ENCODE peak calls at places on chromosomes 6 and 20, in six cellular contexts. One of them, this sample, is unnamed.

GRCh38 chr6:52405243-52405642 is 14.9 kb upstream of the EFHC1 start:
- DNase-seq in neural progenitor cell: no peak
- DNase-seq in testis: no peak
- DNase-seq in heart left ventricle: no peak
- DNase-seq in WTC11: no peak
- DNase-seq in nephron progenitor cell: no peak
- DNase-seq in this sample: no peak

GRCh38 chr6:131949615-131949908 is 1.6 kb downstream of the CCN2 start:
- DNase-seq in neural progenitor cell: no peak
- DNase-seq in testis: no peak
- DNase-seq in heart left ventricle: no peak
- DNase-seq in WTC11: no peak
- DNase-seq in nephron progenitor cell: no peak
- DNase-seq in this sample: no peak

GRCh38 chr6:35568967-35569606 is 56.4 kb upstream of the TULP1 start:
- DNase-seq in neural progenitor cell: peak; percentile 63
- DNase-seq in testis: peak; percentile 46
- DNase-seq in heart left ventricle: no peak
- DNase-seq in WTC11: peak; percentile 66
- DNase-seq in nephron progenitor cell: peak; percentile 21
- DNase-seq in this sample: peak; percentile 26

GRCh38 chr20:10250902-10251301 is 32.3 kb downstream of the SNAP25 start:
- DNase-seq in neural progenitor cell: no peak
- DNase-seq in testis: no peak
- DNase-seq in heart left ventricle: no peak
- DNase-seq in WTC11: no peak
- DNase-seq in nephron progenitor cell: no peak
- DNase-seq in this sample: no peak

GRCh38 chr6:26087284-26088115 is at the start of gene HFE:
- DNase-seq in neural progenitor cell: peak; percentile 50
- DNase-seq in testis: peak; percentile 71
- DNase-seq in heart left ventricle: peak; percentile 57
- DNase-seq in WTC11: peak; percentile 66
- DNase-seq in nephron progenitor cell: peak; percentile 44
- DNase-seq in this sample: peak; percentile 21

GRCh38 chr6:88725111-88725711 is 238.2 kb downstream of the RNGTT start:
- DNase-seq in neural progenitor cell: peak; percentile 77
- DNase-seq in testis: peak; percentile 42
- DNase-seq in heart left ventricle: peak; percentile 9
- DNase-seq in WTC11: peak; percentile 77
- DNase-seq in nephron progenitor cell: peak; percentile 65
- DNase-seq in this sample: peak; percentile 55

GRCh38 chr20:63967330-63968135 is 2.2 kb downstream of the ZNF512B start:
- DNase-seq in neural progenitor cell: no peak
- DNase-seq in testis: no peak
- DNase-seq in heart left ventricle: peak; percentile 16
- DNase-seq in WTC11: no peak
- DNase-seq in nephron progenitor cell: peak; percentile 2
- DNase-seq in this sample: no peak

GRCh38 chr20:19883501-19883900 is 125.4 kb downstream of the RIN2 start:
- DNase-seq in neural progenitor cell: no peak
- DNase-seq in testis: no peak
- DNase-seq in heart left ventricle: no peak
- DNase-seq in WTC11: no peak
- DNase-seq in nephron progenitor cell: no peak
- DNase-seq in this sample: no peak

GRCh38 chr6:150008588-150008987 is 16.7 kb downstream of the RAET1L start:
- DNase-seq in neural progenitor cell: no peak
- DNase-seq in testis: no peak
- DNase-seq in heart left ventricle: no peak
- DNase-seq in WTC11: no peak
- DNase-seq in nephron progenitor cell: no peak
- DNase-seq in this sample: no peak

GRCh38 chr6:147508871-147509608 is 550 bp downstream of the SAMD5 start:
- DNase-seq in neural progenitor cell: peak; percentile 68
- DNase-seq in testis: peak; percentile 23
- DNase-seq in heart left ventricle: no peak
- DNase-seq in WTC11: peak; percentile 21
- DNase-seq in nephron progenitor cell: peak; percentile 61
- DNase-seq in this sample: peak; percentile 26

GRCh38 chr20:63746766-63747315 is 7.3 kb downstream of the SLC2A4RG start:
- DNase-seq in neural progenitor cell: no peak
- DNase-seq in testis: no peak
- DNase-seq in heart left ventricle: no peak
- DNase-seq in WTC11: no peak
- DNase-seq in nephron progenitor cell: no peak
- DNase-seq in this sample: no peak

GRCh38 chr20:2285618-2286017 is 10.2 kb upstream of the TGM3 start:
- DNase-seq in neural progenitor cell: no peak
- DNase-seq in testis: no peak
- DNase-seq in heart left ventricle: no peak
- DNase-seq in WTC11: no peak
- DNase-seq in nephron progenitor cell: no peak
- DNase-seq in this sample: no peak

GRCh38 chr20:41046716-41047115 is 18.1 kb downstream of the TOP1 start:
- DNase-seq in neural progenitor cell: no peak
- DNase-seq in testis: no peak
- DNase-seq in heart left ventricle: no peak
- DNase-seq in WTC11: no peak
- DNase-seq in nephron progenitor cell: no peak
- DNase-seq in this sample: no peak

GRCh38 chr6:107275330-107275865 is 160.1 kb upstream of the BEND3 start:
- DNase-seq in neural progenitor cell: no peak
- DNase-seq in testis: no peak
- DNase-seq in heart left ventricle: no peak
- DNase-seq in WTC11: no peak
- DNase-seq in nephron progenitor cell: no peak
- DNase-seq in this sample: no peak

GRCh38 chr6:19205076-19205475 is 632.1 kb upstream of the ID4 start:
- DNase-seq in neural progenitor cell: no peak
- DNase-seq in testis: no peak
- DNase-seq in heart left ventricle: no peak
- DNase-seq in WTC11: no peak
- DNase-seq in nephron progenitor cell: no peak
- DNase-seq in this sample: no peak

GRCh38 chr6:166514196-166514595 is 72.3 kb downstream of the RAMACL start:
- DNase-seq in neural progenitor cell: no peak
- DNase-seq in testis: no peak
- DNase-seq in heart left ventricle: no peak
- DNase-seq in WTC11: no peak
- DNase-seq in nephron progenitor cell: no peak
- DNase-seq in this sample: no peak

GRCh38 chr20:12466915-12467314 is 541.9 kb upstream of the SPTLC3 start:
- DNase-seq in neural progenitor cell: no peak
- DNase-seq in testis: no peak
- DNase-seq in heart left ventricle: no peak
- DNase-seq in WTC11: no peak
- DNase-seq in nephron progenitor cell: no peak
- DNase-seq in this sample: no peak

GRCh38 chr6:170555305-170555704 is 1.1 kb downstream of the TBP start:
- DNase-seq in neural progenitor cell: peak; percentile 7
- DNase-seq in testis: no peak
- DNase-seq in heart left ventricle: no peak
- DNase-seq in WTC11: no peak
- DNase-seq in nephron progenitor cell: no peak
- DNase-seq in this sample: no peak

GRCh38 chr6:53290547-53291510 is 57.9 kb downstream of the ELOVL5 start:
- DNase-seq in neural progenitor cell: no peak
- DNase-seq in testis: no peak
- DNase-seq in heart left ventricle: no peak
- DNase-seq in WTC11: no peak
- DNase-seq in nephron progenitor cell: no peak
- DNase-seq in this sample: no peak

GRCh38 chr6:39218868-39219567 is 10.3 kb downstream of the KCNK5 start:
- DNase-seq in neural progenitor cell: no peak
- DNase-seq in testis: no peak
- DNase-seq in heart left ventricle: no peak
- DNase-seq in WTC11: no peak
- DNase-seq in nephron progenitor cell: no peak
- DNase-seq in this sample: no peak

GRCh38 chr6:134979142-134979541 is 29.2 kb upstream of the ALDH8A1 start:
- DNase-seq in neural progenitor cell: no peak
- DNase-seq in testis: no peak
- DNase-seq in heart left ventricle: no peak
- DNase-seq in WTC11: no peak
- DNase-seq in nephron progenitor cell: no peak
- DNase-seq in this sample: no peak

GRCh38 chr6:116370717-116371383 is at the start of gene DSE:
- DNase-seq in neural progenitor cell: peak; percentile 89
- DNase-seq in testis: peak; percentile 89
- DNase-seq in heart left ventricle: peak; percentile 86
- DNase-seq in WTC11: peak; percentile 89
- DNase-seq in nephron progenitor cell: peak; percentile 85
- DNase-seq in this sample: peak; percentile 54

GRCh38 chr20:56393653-56394052 is 1.2 kb downstream of the CSTF1 start:
- DNase-seq in neural progenitor cell: no peak
- DNase-seq in testis: no peak
- DNase-seq in heart left ventricle: no peak
- DNase-seq in WTC11: no peak
- DNase-seq in nephron progenitor cell: no peak
- DNase-seq in this sample: no peak

GRCh38 chr6:54579011-54579410 is 267.6 kb upstream of the FAM83B start:
- DNase-seq in neural progenitor cell: peak; percentile 91
- DNase-seq in testis: no peak
- DNase-seq in heart left ventricle: no peak
- DNase-seq in WTC11: no peak
- DNase-seq in nephron progenitor cell: no peak
- DNase-seq in this sample: peak; percentile 1

GRCh38 chr6:140485740-140486467 is 1111.5 kb upstream of the CITED2 start:
- DNase-seq in neural progenitor cell: no peak
- DNase-seq in testis: no peak
- DNase-seq in heart left ventricle: no peak
- DNase-seq in WTC11: no peak
- DNase-seq in nephron progenitor cell: no peak
- DNase-seq in this sample: no peak

GRCh38 chr6:99458319-99458718 is 33.2 kb upstream of the PNISR start:
- DNase-seq in neural progenitor cell: peak; percentile 51
- DNase-seq in testis: no peak
- DNase-seq in heart left ventricle: no peak
- DNase-seq in WTC11: no peak
- DNase-seq in nephron progenitor cell: no peak
- DNase-seq in this sample: no peak
- TF ChIP-seq CTCF in neural progenitor cell: peak; percentile 48
- TF ChIP-seq CTCF in testis: peak; percentile 8
- TF ChIP-seq CTCF in heart left ventricle: peak; percentile 12
- TF ChIP-seq CTCF in WTC11: peak; percentile 35
- TF ChIP-seq CTCF in nephron progenitor cell: no peak
- TF ChIP-seq CTCF in this sample: peak; percentile 46

GRCh38 chr6:3152689-3153088 is 4.7 kb downstream of the TUBB2A start:
- DNase-seq in neural progenitor cell: no peak
- DNase-seq in testis: no peak
- DNase-seq in heart left ventricle: no peak
- DNase-seq in WTC11: no peak
- DNase-seq in nephron progenitor cell: no peak
- DNase-seq in this sample: no peak

GRCh38 chr6:3159805-3160781 is 2.7 kb upstream of the TUBB2A start:
- DNase-seq in neural progenitor cell: peak; percentile 36
- DNase-seq in testis: peak; percentile 33
- DNase-seq in heart left ventricle: peak; percentile 21
- DNase-seq in WTC11: no peak
- DNase-seq in nephron progenitor cell: no peak
- DNase-seq in this sample: no peak

GRCh38 chr6:3162565-3163247 is 5.4 kb upstream of the TUBB2A start:
- DNase-seq in neural progenitor cell: peak; percentile 93
- DNase-seq in testis: peak; percentile 83
- DNase-seq in heart left ventricle: peak; percentile 67
- DNase-seq in WTC11: peak; percentile 76
- DNase-seq in nephron progenitor cell: peak; percentile 86
- DNase-seq in this sample: peak; percentile 65

GRCh38 chr6:3162067-3162497 is 4.7 kb upstream of the TUBB2A start:
- DNase-seq in neural progenitor cell: peak; percentile 38
- DNase-seq in testis: no peak
- DNase-seq in heart left ventricle: no peak
- DNase-seq in WTC11: no peak
- DNase-seq in nephron progenitor cell: no peak
- DNase-seq in this sample: no peak

DNA sequence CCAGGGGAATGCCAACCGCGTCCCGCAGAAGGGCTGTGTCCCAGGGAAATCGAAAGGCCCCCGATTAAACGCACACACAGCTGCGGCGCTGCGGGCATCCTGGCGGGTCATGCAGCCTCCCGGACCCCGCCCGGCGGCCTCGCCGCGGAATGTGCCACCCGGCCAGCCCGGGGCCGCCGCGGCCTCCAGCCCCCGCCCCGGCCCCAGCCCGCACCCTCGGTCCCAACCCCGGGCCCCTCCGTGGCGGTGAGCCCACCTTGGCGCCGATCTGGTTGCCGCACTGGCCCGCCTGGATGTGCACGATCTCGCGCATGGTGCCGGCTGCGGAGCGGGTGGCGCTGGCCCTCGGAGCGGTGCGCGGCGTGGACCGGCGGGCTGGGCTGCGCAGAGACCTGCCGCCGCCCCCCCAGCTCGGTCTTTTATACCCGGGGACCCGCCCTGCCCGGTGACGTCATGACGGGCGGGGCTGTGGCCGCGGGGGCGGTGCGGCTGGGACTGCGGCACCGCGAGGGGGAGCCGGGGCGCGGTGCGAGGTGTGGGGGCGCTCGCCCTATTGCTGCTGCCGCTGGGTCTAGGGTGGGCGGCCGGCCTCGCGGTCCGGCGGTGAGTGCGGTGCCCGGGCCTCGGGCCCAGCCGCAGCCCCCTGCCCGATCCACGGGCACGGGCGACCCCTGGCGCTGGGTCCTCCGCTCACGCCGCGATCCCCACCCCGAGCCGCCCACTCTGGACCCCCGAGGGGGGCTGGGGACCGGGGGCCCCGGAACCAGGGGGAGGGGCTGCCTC is at the start of gene TUBB2A:
- DNase-seq in neural progenitor cell: peak; percentile 91
- DNase-seq in testis: peak; percentile 84
- DNase-seq in heart left ventricle: peak; percentile 89
- DNase-seq in WTC11: peak; percentile 79
- DNase-seq in nephron progenitor cell: peak; percentile 86
- DNase-seq in this sample: peak; percentile 73
- TF ChIP-seq CTCF in neural progenitor cell: peak; percentile 48
- TF ChIP-seq CTCF in testis: peak; percentile 39
- TF ChIP-seq CTCF in heart left ventricle: peak; percentile 75
- TF ChIP-seq CTCF in WTC11: no peak
- TF ChIP-seq CTCF in nephron progenitor cell: no peak
- TF ChIP-seq CTCF in this sample: peak; percentile 65

DNA sequence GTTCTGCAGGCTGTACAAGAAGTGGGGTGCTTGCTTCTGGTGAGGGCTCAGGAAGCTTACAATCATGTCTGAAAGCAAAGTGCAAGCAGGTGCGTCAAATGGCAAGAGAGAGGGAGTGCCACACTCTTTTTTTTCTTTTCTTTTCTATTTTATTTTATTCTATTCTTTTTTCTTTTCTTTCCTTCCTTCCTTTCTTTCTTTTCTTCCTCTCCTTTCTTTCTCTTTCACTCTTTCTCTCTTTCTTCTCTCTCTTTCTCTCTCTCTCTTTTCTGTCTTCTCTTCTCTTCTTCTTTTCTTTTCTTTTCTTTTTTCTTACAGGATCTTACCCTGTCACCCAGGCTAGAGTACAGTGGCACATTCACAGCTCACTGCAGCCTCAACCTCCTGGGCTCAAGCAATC is 19.5 kb downstream of the ACOT13 start:
- DNase-seq in neural progenitor cell: no peak
- DNase-seq in testis: no peak
- DNase-seq in heart left ventricle: no peak
- DNase-seq in WTC11: no peak
- DNase-seq in nephron progenitor cell: no peak
- DNase-seq in this sample: no peak
- TF ChIP-seq CTCF in neural progenitor cell: no peak
- TF ChIP-seq CTCF in testis: no peak
- TF ChIP-seq CTCF in heart left ventricle: no peak
- TF ChIP-seq CTCF in WTC11: no peak
- TF ChIP-seq CTCF in nephron progenitor cell: no peak
- TF ChIP-seq CTCF in this sample: no peak

GRCh38 chr20:58028123-58028522 is 200.3 kb downstream of the ANKRD60 start:
- DNase-seq in neural progenitor cell: peak; percentile 63
- DNase-seq in testis: no peak
- DNase-seq in heart left ventricle: no peak
- DNase-seq in WTC11: peak; percentile 70
- DNase-seq in nephron progenitor cell: peak; percentile 55
- DNase-seq in this sample: no peak
- TF ChIP-seq CTCF in neural progenitor cell: peak; percentile 62
- TF ChIP-seq CTCF in testis: no peak
- TF ChIP-seq CTCF in heart left ventricle: peak; percentile 40
- TF ChIP-seq CTCF in WTC11: peak; percentile 27
- TF ChIP-seq CTCF in nephron progenitor cell: peak; percentile 42
- TF ChIP-seq CTCF in this sample: no peak

This sample was measured in neural crest cell.